ENCODE peak calls at places on chromosomes 12 and 14, in six cellular contexts. W is GM23248, V is GM23338, S is hepatocyte, I is HCT116, T is PC-3. J is an unnamed sample.
A peak's percentile ranks its signal among the peaks of the same experiment; 100 is the strongest.

GRCh38 chr12:90060031-90060430 is 351.4 kb upstream of the ATP2B1 start:
- DNase-seq in V (no peak), S (no peak), I (no peak), W (no peak), T (no peak), J (no peak)

GRCh38 chr12:90823859-90824258 is 131.1 kb downstream of the CCER1 start:
- DNase-seq in V (no peak), I (no peak), T (no peak), S (no peak), W (no peak), J (no peak)

GRCh38 chr12:124363376-124363965 is 68.6 kb downstream of the RFLNA start:
- DNase-seq in W (no peak), I (no peak), V (no peak), S (no peak), T (no peak), J (no peak)

GRCh38 chr12:104539063-104539462 is 82.3 kb downstream of the CHST11 start:
- DNase-seq in V (no peak), I (no peak), T (no peak), S (no peak), W (no peak), J (no peak)

GRCh38 chr12:72077111-72077820 is 138.6 kb downstream of the TPH2 start:
- DNase-seq in T (peak; percentile 47), V (no peak), S (no peak), I (no peak), W (no peak), J (no peak)

GRCh38 chr12:45183263-45183662 is 32.6 kb upstream of the ANO6 start:
- DNase-seq in I (no peak), S (no peak), V (no peak), T (peak; percentile 32), W (peak; percentile 37), J (no peak)

GRCh38 chr12:97977870-97978269 is 515.3 kb downstream of the RMST start:
- DNase-seq in V (no peak), W (no peak), I (no peak), S (no peak), T (no peak), J (no peak)

GRCh38 chr12:117151195-117152031 is 38.9 kb downstream of the FBXO21 start:
- DNase-seq in I (peak; percentile 35), T (peak; percentile 34), V (peak; percentile 93), S (peak; percentile 77), W (peak; percentile 67), J (peak; percentile 88)

GRCh38 chr14:75589896-75590295 is 11.5 kb downstream of the FLVCR2 start:
- DNase-seq in S (no peak), T (no peak), V (no peak), W (no peak), I (no peak), J (no peak)

GRCh38 chr14:65879218-65880009 is 466.9 kb downstream of the FUT8 start:
- DNase-seq in T (peak; percentile 91), S (no peak), I (peak; percentile 7), V (no peak), W (peak; percentile 95), J (no peak)

GRCh38 chr14:52351561-52352491 is 37.7 kb downstream of the PTGER2 start:
- DNase-seq in I (no peak), V (no peak), S (peak; percentile 68), T (peak; percentile 57), W (peak; percentile 86), J (no peak)

GRCh38 chr12:2877959-2878732 is 1.1 kb downstream of the RHNO1 start:
- DNase-seq in T (no peak), I (no peak), W (peak; percentile 62), V (no peak), S (peak; percentile 45), J (peak; percentile 78)

GRCh38 chr14:24395609-24396580 is 2.9 kb upstream of the NYNRIN start:
- DNase-seq in S (no peak), I (no peak), T (no peak), W (peak; percentile 30), V (no peak), J (no peak)

GRCh38 chr12:89960607-89961394 is 252.2 kb upstream of the ATP2B1 start:
- DNase-seq in I (no peak), T (peak; percentile 89), V (no peak), S (peak; percentile 22), W (peak; percentile 24), J (no peak)

GRCh38 chr12:92462049-92462448 is 240.7 kb upstream of the PLEKHG7 start:
- DNase-seq in I (no peak), V (no peak), T (no peak), S (no peak), W (no peak), J (no peak)

GRCh38 chr14:100890451-100890850 is 13.1 kb downstream of the RTL1 start:
- DNase-seq in I (no peak), W (no peak), S (no peak), T (no peak), V (no peak), J (no peak)

GRCh38 chr14:100888789-100889315 is 14.7 kb downstream of the RTL1 start:
- DNase-seq in W (no peak), I (no peak), S (no peak), T (no peak), V (no peak), J (no peak)

GRCh38 chr14:100890044-100890443 is 13.5 kb downstream of the RTL1 start:
- DNase-seq in V (no peak), T (no peak), S (no peak), I (no peak), W (no peak), J (no peak)

GRCh38 chr14:100891051-100891450 is 12.5 kb downstream of the RTL1 start:
- DNase-seq in S (no peak), I (no peak), T (no peak), V (no peak), W (no peak), J (no peak)

GRCh38 chr14:100889641-100890040 is 13.9 kb downstream of the RTL1 start:
- DNase-seq in I (no peak), V (no peak), W (no peak), S (no peak), T (no peak), J (no peak)
- TF ChIP-seq EZH2phosphoT487 in I (no peak), V (no peak), W (no peak), S (no peak), T (no peak), J (no peak)

GRCh38 chr14:64540208-64541202 is at the start of gene HSPA2:
- DNase-seq in S (peak; percentile 97), I (peak; percentile 94), V (peak; percentile 100), T (peak; percentile 100), W (peak; percentile 100), J (peak; percentile 98)

GRCh38 chr14:64542839-64543207 is 2.3 kb downstream of the HSPA2 start:
- DNase-seq in I (no peak), V (no peak), S (no peak), T (no peak), W (no peak), J (no peak)

GRCh38 chr14:64544607-64545312 is 4.2 kb downstream of the HSPA2 start:
- DNase-seq in S (no peak), V (peak; percentile 82), T (no peak), W (no peak), I (no peak), J (no peak)

GRCh38 chr14:64541261-64541970 is 875 bp downstream of the HSPA2 start:
- DNase-seq in S (no peak), V (peak; percentile 66), W (peak; percentile 61), T (no peak), I (no peak), J (no peak)

DNA sequence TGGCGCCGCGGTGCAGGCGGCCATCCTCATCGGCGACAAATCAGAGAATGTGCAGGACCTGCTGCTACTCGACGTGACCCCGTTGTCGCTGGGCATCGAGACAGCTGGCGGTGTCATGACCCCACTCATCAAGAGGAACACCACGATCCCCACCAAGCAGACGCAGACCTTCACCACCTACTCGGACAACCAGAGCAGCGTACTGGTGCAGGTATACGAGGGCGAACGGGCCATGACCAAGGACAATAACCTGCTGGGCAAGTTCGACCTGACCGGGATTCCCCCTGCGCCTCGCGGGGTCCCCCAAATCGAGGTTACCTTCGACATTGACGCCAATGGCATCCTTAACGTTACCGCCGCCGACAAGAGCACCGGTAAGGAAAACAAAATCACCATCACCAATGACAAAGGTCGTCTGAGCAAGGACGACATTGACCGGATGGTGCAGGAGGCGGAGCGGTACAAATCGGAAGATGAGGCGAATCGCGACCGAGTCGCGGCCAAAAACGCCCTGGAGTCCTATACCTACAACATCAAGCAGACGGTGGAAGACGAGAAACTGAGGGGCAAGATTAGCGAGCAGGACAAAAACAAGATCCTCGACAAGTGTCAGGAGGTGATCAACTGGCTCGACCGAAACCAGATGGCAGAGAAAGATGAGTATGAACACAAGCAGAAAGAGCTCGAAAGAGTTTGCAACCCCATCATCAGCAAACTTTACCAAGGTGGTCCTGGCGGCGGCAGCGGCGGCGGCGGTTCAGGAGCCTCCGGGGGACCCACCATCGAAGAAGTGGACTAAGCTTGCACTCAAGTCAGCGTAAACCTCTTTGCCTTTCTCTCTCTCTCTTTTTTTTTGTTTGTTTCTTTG is 1.7 kb downstream of the HSPA2 start:
- DNase-seq in W (peak; percentile 18), S (no peak), I (no peak), V (peak; percentile 60), T (no peak), J (no peak)
- TF ChIP-seq EZH2 in W (no peak), S (no peak), I (no peak), V (no peak), T (no peak), J (no peak)

DNA sequence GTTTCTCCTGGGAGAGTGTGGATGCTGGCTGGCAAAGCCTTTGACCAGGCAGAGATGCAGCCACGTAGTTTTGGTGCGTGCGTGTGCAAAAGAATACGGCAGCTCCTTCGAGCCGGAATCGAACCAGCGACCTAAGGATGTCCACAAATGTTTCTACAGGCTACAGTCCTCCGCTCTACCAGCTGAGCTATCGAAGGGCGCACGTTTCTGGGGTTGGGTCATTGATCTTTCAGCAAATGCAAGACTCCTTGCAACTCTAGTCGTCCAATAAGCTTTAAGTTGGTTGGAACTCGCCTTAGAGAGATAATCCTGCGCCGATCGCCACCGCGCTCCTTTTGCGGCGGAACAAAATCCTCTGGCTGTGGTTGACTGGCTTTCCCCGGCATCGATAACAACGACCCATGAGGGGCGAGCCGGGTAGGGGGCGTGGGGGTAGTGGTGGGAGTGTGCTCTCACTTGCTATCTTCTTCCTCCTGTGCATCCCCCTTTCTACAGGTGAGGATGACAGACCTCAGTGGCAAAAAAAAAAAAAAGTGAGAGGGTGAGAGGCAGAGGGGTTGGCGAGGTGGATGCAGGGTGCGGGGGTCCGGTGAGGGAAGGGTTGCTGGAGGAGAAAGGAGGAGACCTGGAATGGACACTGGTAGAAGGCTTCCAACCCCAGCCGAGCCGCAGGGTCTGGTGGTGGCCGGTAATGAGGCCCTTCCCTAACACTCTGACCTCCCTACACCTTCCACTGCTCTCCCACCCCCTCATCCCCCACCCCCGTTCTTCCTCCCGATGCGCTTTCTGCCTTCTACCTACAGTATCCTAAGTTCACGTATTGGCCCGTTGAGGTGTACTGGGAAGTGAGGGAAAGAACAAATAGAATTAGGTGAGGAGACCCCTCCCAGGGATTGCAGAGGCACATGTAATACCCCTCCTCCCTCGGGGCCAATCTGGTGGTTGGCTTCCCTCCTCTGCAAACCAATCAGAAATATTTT is 11.8 kb upstream of the OR6S1 start:
- DNase-seq in I (peak; percentile 91), W (peak; percentile 52), S (peak; percentile 59), V (peak; percentile 92), T (no peak), J (peak; percentile 85)
- TF ChIP-seq EZH2phosphoT487 in I (no peak), W (no peak), S (no peak), V (no peak), T (no peak), J (no peak)

DNA sequence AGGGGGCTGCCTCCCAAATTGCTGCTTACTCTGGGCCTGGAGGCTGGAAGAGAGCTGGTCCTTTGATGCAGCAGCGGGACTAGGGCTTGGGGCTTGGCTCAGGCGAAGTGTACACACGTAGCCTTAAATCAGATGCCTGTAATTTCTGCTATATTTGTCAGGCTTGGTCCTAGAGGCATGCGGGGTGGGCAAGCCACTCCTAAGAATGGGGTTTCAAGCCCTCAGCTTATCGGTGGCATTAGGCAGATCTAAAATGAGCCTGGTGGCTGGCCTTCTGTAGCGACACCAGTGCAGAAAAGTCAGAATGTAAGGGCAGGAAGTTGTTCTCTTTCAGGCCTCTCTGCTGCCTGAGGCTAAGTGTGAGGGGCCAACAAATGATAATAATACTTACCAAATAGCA is 927 bp upstream of the SLC8A3 start:
- DNase-seq in I (no peak), S (no peak), W (no peak), V (peak; percentile 24), T (no peak), J (peak; percentile 23)
- TF ChIP-seq EZH2 in I (no peak), S (no peak), W (no peak), V (no peak), T (no peak), J (no peak)